ENCODE peak calls at places on chromosomes 1 and 21, in nine cellular contexts. R is AG09309, W is BE2C, M is brain microvascular endothelial cell, D is GM13976, S is B cell, G is AG04449, O is WTC11, C is thoracic aorta. E is an unnamed sample.
A peak's percentile ranks its signal among the peaks of the same experiment; 100 is the strongest.

GRCh38 chr1:171290611-171291010 is 23.4 kb upstream of the FMO4 start:
- DNase-seq in R (no peak), G (no peak), O (no peak), C (no peak), S (no peak), M (no peak), D (no peak), W (no peak), E (no peak)

GRCh38 chr1:214833357-214833756 is 230.4 kb downstream of the CENPF start:
- DNase-seq in R (peak; percentile 60), D (no peak), G (peak; percentile 68), M (peak; percentile 81), W (no peak), S (no peak), O (no peak), C (no peak), E (no peak)

GRCh38 chr21:45382698-45383000 is 22.3 kb upstream of the COL18A1 start:
- DNase-seq in W (no peak), C (no peak), M (no peak), S (no peak), R (no peak), D (no peak), G (no peak), O (peak; percentile 4), E (no peak)

GRCh38 chr1:87478231-87478630 is 149.6 kb downstream of the LMO4 start:
- DNase-seq in G (no peak), W (no peak), C (no peak), O (peak; percentile 53), D (no peak), M (no peak), S (no peak), R (no peak), E (no peak)

GRCh38 chr1:87089823-87090222 is 175.4 kb downstream of the HS2ST1 start:
- DNase-seq in M (no peak), S (no peak), O (no peak), C (no peak), D (no peak), G (no peak), W (no peak), R (no peak), E (no peak)

GRCh38 chr1:170765712-170766330 is 101.9 kb downstream of the PRRX1 start:
- DNase-seq in M (peak; percentile 24), R (peak; percentile 16), D (no peak), S (no peak), C (no peak), W (no peak), O (no peak), G (peak; percentile 17), E (no peak)

GRCh38 chr1:8970870-8971337 is 25.2 kb downstream of the CA6 start:
- DNase-seq in O (no peak), D (peak; percentile 67), S (no peak), W (no peak), G (no peak), R (no peak), M (no peak), C (no peak), E (peak; percentile 59)

GRCh38 chr1:40799351-40799867 is 15.8 kb downstream of the KCNQ4 start:
- DNase-seq in S (no peak), O (no peak), W (no peak), C (no peak), D (no peak), R (no peak), G (no peak), M (peak; percentile 61), E (no peak)

GRCh38 chr1:184941735-184942134 is 32.6 kb downstream of the NIBAN1 start:
- DNase-seq in S (no peak), M (no peak), C (no peak), R (no peak), O (no peak), G (no peak), D (peak; percentile 52), W (no peak), E (peak; percentile 34)

GRCh38 chr1:235876292-235876914 is 9.7 kb upstream of the LYST start:
- DNase-seq in M (no peak), G (no peak), O (no peak), S (no peak), W (no peak), D (no peak), C (no peak), R (no peak), E (no peak)

GRCh38 chr1:64348270-64348669 is 121.7 kb upstream of the CACHD1 start:
- DNase-seq in O (no peak), R (no peak), G (no peak), M (no peak), S (no peak), D (no peak), C (no peak), W (no peak), E (no peak)

GRCh38 chr21:21624674-21625073 is 626.5 kb downstream of the NCAM2 start:
- DNase-seq in S (no peak), D (no peak), G (peak; percentile 47), O (no peak), M (no peak), R (no peak), C (no peak), W (no peak), E (no peak)

GRCh38 chr1:91929246-91929645 is 20.0 kb upstream of the BRDT start:
- DNase-seq in C (no peak), R (no peak), S (no peak), D (no peak), M (no peak), G (no peak), O (peak; percentile 43), W (no peak), E (no peak)

GRCh38 chr1:227762231-227762911 is 27.1 kb downstream of the SNAP47 start:
- DNase-seq in C (peak; percentile 25), D (peak; percentile 93), G (no peak), O (peak; percentile 91), S (peak; percentile 82), R (no peak), W (peak; percentile 94), M (peak; percentile 66), E (peak; percentile 91)
- TF ChIP-seq CTCF in C (peak; percentile 75), D (peak; percentile 72), G (peak; percentile 95), O (peak; percentile 75), S (peak; percentile 89), R (peak; percentile 92), W (peak; percentile 92), M (peak; percentile 91), E (peak; percentile 95)

DNA sequence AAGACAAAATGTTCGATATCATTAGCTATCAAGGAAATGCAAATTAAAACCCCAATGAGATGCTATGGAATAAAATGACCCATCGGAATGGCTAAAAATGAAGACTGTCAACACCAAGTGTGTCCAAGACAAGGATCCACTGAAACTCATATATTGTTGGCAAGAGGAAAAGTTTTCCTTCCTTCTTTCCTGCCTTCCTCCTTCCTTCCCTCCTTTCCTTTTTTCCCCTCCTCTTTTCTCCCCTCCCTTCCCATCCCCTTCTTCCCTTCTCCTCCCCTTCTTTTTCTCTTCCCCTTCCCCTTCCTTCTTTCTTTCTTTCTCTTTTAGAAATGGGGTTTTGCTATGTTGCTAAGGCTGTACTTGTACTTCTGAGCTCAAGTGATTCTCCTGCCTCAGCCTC is 64.2 kb upstream of the TENT5B start:
- DNase-seq in D (no peak), R (no peak), S (no peak), W (no peak), O (no peak), M (no peak), G (no peak), C (no peak), E (no peak)
- TF ChIP-seq CTCF in D (no peak), R (no peak), S (no peak), W (no peak), O (no peak), M (no peak), G (no peak), C (no peak), E (no peak)

DNA sequence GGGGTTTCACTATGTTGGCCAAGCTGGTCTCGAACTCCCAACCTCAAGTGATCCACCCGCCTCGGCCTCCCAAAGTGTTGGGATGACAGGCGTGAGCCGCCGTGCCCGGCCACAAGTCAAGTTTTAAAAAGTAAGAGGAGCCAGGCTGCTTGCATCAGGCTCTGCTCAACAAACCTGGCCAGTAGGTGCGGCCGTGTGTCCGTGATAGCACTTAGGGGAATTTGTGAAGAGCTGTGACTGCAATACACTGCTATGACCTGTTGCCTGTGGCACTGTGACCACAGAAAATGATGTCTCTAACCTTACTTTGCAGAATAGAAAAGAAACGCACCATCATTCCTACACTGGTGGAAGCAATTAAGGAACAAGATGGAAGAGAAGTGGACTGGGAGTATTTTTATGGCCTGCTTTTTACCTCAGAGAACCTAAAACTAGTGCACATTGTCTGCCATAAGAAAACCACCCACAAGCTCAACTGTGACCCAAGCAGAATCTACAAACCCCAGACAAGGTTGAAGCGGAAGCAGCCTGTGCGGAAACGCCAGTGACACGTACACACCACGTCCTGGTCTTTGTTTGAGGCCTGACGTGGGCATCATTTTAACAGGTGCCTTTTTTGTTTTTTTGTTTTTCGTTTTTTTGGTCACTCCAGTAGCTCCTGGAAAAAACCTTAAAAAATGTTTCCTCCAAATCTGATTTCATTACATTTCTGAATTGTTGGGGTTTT is 16.7 kb downstream of the C1orf174 start:
- DNase-seq in M (no peak), R (no peak), C (no peak), D (no peak), W (no peak), G (no peak), S (no peak), O (no peak), E (no peak)
- TF ChIP-seq CTCF in M (no peak), R (no peak), C (no peak), D (no peak), W (no peak), G (no peak), S (no peak), O (no peak), E (no peak)

GRCh38 chr1:145823565-145824498 is at the start of the genes POLR3C and RNF115:
- DNase-seq in O (peak; percentile 92), M (peak; percentile 82), W (peak; percentile 95), R (peak; percentile 64), D (peak; percentile 90), S (peak; percentile 89), C (peak; percentile 57), G (peak; percentile 36), E (peak; percentile 89)
- TF ChIP-seq CTCF in O (no peak), M (no peak), W (no peak), R (no peak), D (no peak), S (no peak), C (no peak), G (no peak), E (no peak)

GRCh38 chr1:204476563-204476962 is 18.0 kb downstream of the PIK3C2B start:
- DNase-seq in R (no peak), M (no peak), W (no peak), S (no peak), C (no peak), D (peak; percentile 7), G (no peak), O (no peak), E (peak; percentile 6)
- TF ChIP-seq CTCF in R (no peak), M (no peak), W (peak; percentile 22), S (no peak), C (no peak), D (no peak), G (no peak), O (no peak), E (no peak)

DNA sequence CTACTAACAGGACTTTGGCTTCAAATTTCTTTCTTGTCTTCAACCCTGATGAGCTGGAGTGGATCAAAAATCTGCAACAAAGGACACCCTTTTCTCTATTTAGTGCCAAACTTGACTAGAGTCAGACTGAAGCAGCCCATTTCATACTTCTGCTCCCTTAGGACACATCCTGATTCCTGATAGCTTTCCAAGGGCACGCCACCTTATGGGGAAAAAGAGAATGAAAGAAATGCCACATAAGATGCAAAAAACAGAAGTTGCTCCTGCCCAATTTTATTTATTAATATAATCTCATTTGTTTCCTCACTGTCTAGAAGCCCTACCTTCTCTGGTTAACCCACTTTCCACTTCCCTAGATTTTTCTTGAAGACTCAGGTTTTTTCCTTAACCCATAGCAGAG is 72.7 kb upstream of the NBPF4 start:
- DNase-seq in S (no peak), W (no peak), C (no peak), R (no peak), D (no peak), M (no peak), G (no peak), O (no peak), E (no peak)
- TF ChIP-seq CTCF in S (no peak), W (peak; percentile 39), C (no peak), R (peak; percentile 37), D (no peak), M (peak; percentile 46), G (peak; percentile 4), O (peak; percentile 22), E (no peak)